ENCODE peak calls at places on chromosomes 13 and 19, in six cellular contexts. D is pulmonary artery endothelial cell; Z is CD4-positive, alpha-beta T cell; G is fibroblast of mammary gland; Q is stimulated activated CD4-positive, alpha-beta T cell treated with anti-CD3 and anti-CD28 coated beads, Interleukin-1b, Interleukin-23, amount 100 ng/mL, for 4 hours; B is B cell. A is an unnamed sample.

GRCh38 chr13:59269476-59269875 is 894.3 kb downstream of the DIAPH3 start:
- DNase-seq in D (no peak), Z (no peak), G (no peak), Q (no peak), B (no peak), A (no peak)

GRCh38 chr13:27383104-27383921 is 41.1 kb upstream of the GTF3A start:
- DNase-seq in D (no peak), Z (no peak), G (no peak), Q (no peak), B (no peak), A (no peak)

GRCh38 chr19:1401138-1401888 is at the start of gene GAMT:
- DNase-seq in D (no peak), Z (peak; percentile 69), G (no peak), Q (peak; percentile 47), B (peak; percentile 80), A (no peak)

GRCh38 chr19:16135410-16136127 is 7.9 kb upstream of the HSH2D start:
- DNase-seq in D (no peak), Z (no peak), G (no peak), Q (no peak), B (no peak), A (no peak)

GRCh38 chr13:51668580-51669195 is 84.4 kb downstream of the WDFY2 start:
- DNase-seq in D (no peak), Z (no peak), G (no peak), Q (no peak), B (no peak), A (no peak)

GRCh38 chr13:59259416-59260000 is 904.2 kb downstream of the DIAPH3 start:
- DNase-seq in D (no peak), Z (no peak), G (no peak), Q (no peak), B (no peak), A (no peak)

GRCh38 chr13:100535401-100536135 is 53.0 kb downstream of the GGACT start:
- DNase-seq in D (no peak), Z (no peak), G (peak; percentile 55), Q (no peak), B (no peak), A (no peak)

GRCh38 chr13:28401303-28402056 is 93.4 kb downstream of the FLT1 start:
- DNase-seq in D (peak; percentile 87), Z (no peak), G (peak; percentile 82), Q (no peak), B (no peak), A (peak; percentile 6)

GRCh38 chr19:1796395-1797142 is 15.5 kb downstream of the ATP8B3 start:
- DNase-seq in D (no peak), Z (no peak), G (no peak), Q (no peak), B (no peak), A (no peak)

GRCh38 chr13:48582086-48582485 is 49.2 kb upstream of the RCBTB2 start:
- DNase-seq in D (no peak), Z (no peak), G (no peak), Q (no peak), B (no peak), A (no peak)